ENCODE peak calls at places on chromosomes 12 and 14, in ten cellular contexts. One of them, this sample, is unnamed.

GRCh38 chr12:122052285-122052684 is 26.3 kb upstream of the MLXIP start:
- DNase-seq in Peyer's patch: no peak
- DNase-seq in IMR-90: no peak
- DNase-seq in left ventricle myocardium inferior: no peak
- DNase-seq in choroid plexus epithelial cell: no peak
- DNase-seq in AG04450: no peak
- DNase-seq in AG10803: peak
- DNase-seq in right atrium auricular region: no peak
- DNase-seq in heart right ventricle: no peak
- DNase-seq in pancreas: no peak
- DNase-seq in this sample: no peak

GRCh38 chr12:108805136-108805535 is 52.2 kb downstream of the SSH1 start:
- DNase-seq in Peyer's patch: no peak
- DNase-seq in IMR-90: peak
- DNase-seq in left ventricle myocardium inferior: no peak
- DNase-seq in choroid plexus epithelial cell: peak
- DNase-seq in AG04450: no peak
- DNase-seq in AG10803: peak
- DNase-seq in right atrium auricular region: no peak
- DNase-seq in heart right ventricle: no peak
- DNase-seq in pancreas: no peak
- DNase-seq in this sample: peak

GRCh38 chr14:54177861-54178591 is 218.8 kb upstream of the CDKN3 start:
- DNase-seq in Peyer's patch: no peak
- DNase-seq in IMR-90: peak
- DNase-seq in left ventricle myocardium inferior: no peak
- DNase-seq in choroid plexus epithelial cell: peak
- DNase-seq in AG04450: no peak
- DNase-seq in AG10803: no peak
- DNase-seq in right atrium auricular region: no peak
- DNase-seq in heart right ventricle: no peak
- DNase-seq in pancreas: no peak
- DNase-seq in this sample: no peak

GRCh38 chr12:116434155-116435065 is 124.8 kb upstream of the MAP1LC3B2 start:
- DNase-seq in Peyer's patch: peak
- DNase-seq in IMR-90: peak
- DNase-seq in left ventricle myocardium inferior: peak
- DNase-seq in choroid plexus epithelial cell: peak
- DNase-seq in AG04450: peak
- DNase-seq in AG10803: peak
- DNase-seq in right atrium auricular region: peak
- DNase-seq in heart right ventricle: peak
- DNase-seq in pancreas: peak
- DNase-seq in this sample: peak

GRCh38 chr12:124767075-124767821 is 96.4 kb downstream of the SCARB1 start:
- DNase-seq in Peyer's patch: peak
- DNase-seq in IMR-90: peak
- DNase-seq in left ventricle myocardium inferior: peak
- DNase-seq in choroid plexus epithelial cell: peak
- DNase-seq in AG04450: no peak
- DNase-seq in AG10803: peak
- DNase-seq in right atrium auricular region: peak
- DNase-seq in heart right ventricle: peak
- DNase-seq in pancreas: peak
- DNase-seq in this sample: peak

GRCh38 chr14:61337893-61338292 is 16.5 kb downstream of the PRKCH start:
- DNase-seq in Peyer's patch: no peak
- DNase-seq in IMR-90: no peak
- DNase-seq in left ventricle myocardium inferior: no peak
- DNase-seq in choroid plexus epithelial cell: no peak
- DNase-seq in AG04450: no peak
- DNase-seq in AG10803: no peak
- DNase-seq in right atrium auricular region: no peak
- DNase-seq in heart right ventricle: no peak
- DNase-seq in pancreas: no peak
- DNase-seq in this sample: no peak

GRCh38 chr12:126582231-126582630 is 1517.0 kb downstream of the AACS start:
- DNase-seq in Peyer's patch: no peak
- DNase-seq in IMR-90: no peak
- DNase-seq in left ventricle myocardium inferior: no peak
- DNase-seq in choroid plexus epithelial cell: peak
- DNase-seq in AG04450: no peak
- DNase-seq in AG10803: no peak
- DNase-seq in right atrium auricular region: no peak
- DNase-seq in heart right ventricle: no peak
- DNase-seq in pancreas: no peak
- DNase-seq in this sample: no peak

GRCh38 chr12:121438905-121439304 is 39.0 kb downstream of the RNF34 start:
- DNase-seq in Peyer's patch: no peak
- DNase-seq in IMR-90: no peak
- DNase-seq in left ventricle myocardium inferior: no peak
- DNase-seq in choroid plexus epithelial cell: no peak
- DNase-seq in AG04450: no peak
- DNase-seq in AG10803: no peak
- DNase-seq in right atrium auricular region: no peak
- DNase-seq in heart right ventricle: no peak
- DNase-seq in pancreas: no peak
- DNase-seq in this sample: no peak

GRCh38 chr14:68598621-68599447 is 194.0 kb downstream of the ZFP36L1 start:
- DNase-seq in Peyer's patch: peak
- DNase-seq in IMR-90: peak
- DNase-seq in left ventricle myocardium inferior: peak
- DNase-seq in choroid plexus epithelial cell: peak
- DNase-seq in AG04450: peak
- DNase-seq in AG10803: no peak
- DNase-seq in right atrium auricular region: peak
- DNase-seq in heart right ventricle: peak
- DNase-seq in pancreas: peak
- DNase-seq in this sample: peak

GRCh38 chr12:120658286-120659150 is 18.1 kb downstream of the CABP1 start:
- DNase-seq in Peyer's patch: no peak
- DNase-seq in IMR-90: no peak
- DNase-seq in left ventricle myocardium inferior: no peak
- DNase-seq in choroid plexus epithelial cell: no peak
- DNase-seq in AG04450: no peak
- DNase-seq in AG10803: no peak
- DNase-seq in right atrium auricular region: no peak
- DNase-seq in heart right ventricle: no peak
- DNase-seq in pancreas: no peak
- DNase-seq in this sample: no peak

GRCh38 chr14:76584271-76584702 is 177.0 kb upstream of the VASH1 start:
- DNase-seq in Peyer's patch: no peak
- DNase-seq in IMR-90: no peak
- DNase-seq in left ventricle myocardium inferior: no peak
- DNase-seq in choroid plexus epithelial cell: no peak
- DNase-seq in AG04450: no peak
- DNase-seq in AG10803: no peak
- DNase-seq in right atrium auricular region: no peak
- DNase-seq in heart right ventricle: no peak
- DNase-seq in pancreas: peak
- DNase-seq in this sample: no peak

GRCh38 chr12:127893875-127894635 is 372.9 kb upstream of the TMEM132C start:
- DNase-seq in Peyer's patch: no peak
- DNase-seq in IMR-90: no peak
- DNase-seq in left ventricle myocardium inferior: no peak
- DNase-seq in choroid plexus epithelial cell: peak
- DNase-seq in AG04450: no peak
- DNase-seq in AG10803: no peak
- DNase-seq in right atrium auricular region: no peak
- DNase-seq in heart right ventricle: no peak
- DNase-seq in pancreas: no peak
- DNase-seq in this sample: no peak

GRCh38 chr12:131965073-131965472 is 15.3 kb downstream of the EP400 start:
- DNase-seq in Peyer's patch: no peak
- DNase-seq in IMR-90: peak
- DNase-seq in left ventricle myocardium inferior: no peak
- DNase-seq in choroid plexus epithelial cell: no peak
- DNase-seq in AG04450: no peak
- DNase-seq in AG10803: no peak
- DNase-seq in right atrium auricular region: no peak
- DNase-seq in heart right ventricle: no peak
- DNase-seq in pancreas: no peak
- DNase-seq in this sample: peak

GRCh38 chr14:36293824-36294223 is 26.6 kb downstream of the MBIP start:
- DNase-seq in Peyer's patch: no peak
- DNase-seq in IMR-90: peak
- DNase-seq in left ventricle myocardium inferior: no peak
- DNase-seq in choroid plexus epithelial cell: peak
- DNase-seq in AG04450: no peak
- DNase-seq in AG10803: peak
- DNase-seq in right atrium auricular region: no peak
- DNase-seq in heart right ventricle: no peak
- DNase-seq in pancreas: no peak
- DNase-seq in this sample: peak

GRCh38 chr12:116436561-116437249 is 122.5 kb upstream of the MAP1LC3B2 start:
- DNase-seq in Peyer's patch: peak
- DNase-seq in IMR-90: no peak
- DNase-seq in left ventricle myocardium inferior: no peak
- DNase-seq in choroid plexus epithelial cell: no peak
- DNase-seq in AG04450: no peak
- DNase-seq in AG10803: no peak
- DNase-seq in right atrium auricular region: no peak
- DNase-seq in heart right ventricle: no peak
- DNase-seq in pancreas: peak
- DNase-seq in this sample: no peak

DNA sequence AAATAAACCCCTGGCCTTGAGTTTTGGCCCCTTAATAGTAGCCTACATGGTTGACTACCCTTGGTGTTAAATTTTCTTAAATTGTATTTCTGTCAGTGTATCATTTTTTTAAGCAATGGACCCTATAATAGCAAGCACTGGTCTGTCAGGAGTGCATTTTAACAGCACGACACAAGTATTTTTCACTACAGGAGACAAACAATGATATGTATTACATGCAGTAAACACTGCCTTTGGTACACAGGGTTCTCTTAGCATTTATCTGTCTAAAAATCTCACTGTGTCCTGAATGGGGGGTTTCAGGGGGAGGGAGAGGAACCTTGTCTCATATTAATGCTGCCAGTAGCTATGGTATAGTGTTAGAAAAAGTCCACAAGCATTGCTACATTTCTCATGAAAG is 18.4 kb downstream of the LMO3 start:
- DNase-seq in Peyer's patch: no peak
- DNase-seq in IMR-90: no peak
- DNase-seq in left ventricle myocardium inferior: no peak
- DNase-seq in choroid plexus epithelial cell: no peak
- DNase-seq in AG04450: no peak
- DNase-seq in AG10803: no peak
- DNase-seq in right atrium auricular region: no peak
- DNase-seq in heart right ventricle: no peak
- DNase-seq in pancreas: no peak
- DNase-seq in this sample: no peak
- H3K4me3 ChIP-seq in Peyer's patch: no peak
- H3K4me3 ChIP-seq in IMR-90: no peak
- H3K4me3 ChIP-seq in left ventricle myocardium inferior: no peak
- H3K4me3 ChIP-seq in choroid plexus epithelial cell: no peak
- H3K4me3 ChIP-seq in AG04450: no peak
- H3K4me3 ChIP-seq in AG10803: no peak
- H3K4me3 ChIP-seq in right atrium auricular region: no peak
- H3K4me3 ChIP-seq in heart right ventricle: no peak
- H3K4me3 ChIP-seq in pancreas: no peak
- H3K4me3 ChIP-seq in this sample: no peak

DNA sequence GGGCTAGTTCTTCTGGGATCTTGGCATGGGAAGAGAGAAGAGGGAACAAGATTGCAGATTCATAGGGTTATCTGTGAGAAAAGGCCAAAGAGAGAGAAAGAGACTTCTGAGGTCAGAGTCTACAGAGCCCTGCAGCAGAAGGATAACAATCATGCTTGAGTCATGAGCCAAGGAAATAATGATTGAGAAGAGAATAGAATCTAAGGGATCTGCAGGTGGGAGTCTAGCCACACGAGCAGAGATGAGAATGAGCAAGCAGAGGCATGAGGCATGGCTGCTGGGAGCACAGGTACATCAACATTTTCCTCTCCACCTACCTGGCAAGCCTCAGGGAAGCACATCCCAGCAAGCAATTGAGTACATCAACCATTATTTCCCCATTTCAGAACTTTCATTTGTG is 303.7 kb downstream of the LRIG3 start:
- DNase-seq in Peyer's patch: no peak
- DNase-seq in IMR-90: no peak
- DNase-seq in left ventricle myocardium inferior: no peak
- DNase-seq in choroid plexus epithelial cell: no peak
- DNase-seq in AG04450: no peak
- DNase-seq in AG10803: no peak
- DNase-seq in right atrium auricular region: no peak
- DNase-seq in heart right ventricle: no peak
- DNase-seq in pancreas: no peak
- DNase-seq in this sample: no peak
- TF ChIP-seq CTCF in Peyer's patch: no peak
- TF ChIP-seq CTCF in IMR-90: no peak
- TF ChIP-seq CTCF in left ventricle myocardium inferior: no peak
- TF ChIP-seq CTCF in choroid plexus epithelial cell: no peak
- TF ChIP-seq CTCF in AG04450: no peak
- TF ChIP-seq CTCF in AG10803: no peak
- TF ChIP-seq CTCF in right atrium auricular region: no peak
- TF ChIP-seq CTCF in heart right ventricle: no peak
- TF ChIP-seq CTCF in pancreas: no peak
- TF ChIP-seq CTCF in this sample: no peak

DNA sequence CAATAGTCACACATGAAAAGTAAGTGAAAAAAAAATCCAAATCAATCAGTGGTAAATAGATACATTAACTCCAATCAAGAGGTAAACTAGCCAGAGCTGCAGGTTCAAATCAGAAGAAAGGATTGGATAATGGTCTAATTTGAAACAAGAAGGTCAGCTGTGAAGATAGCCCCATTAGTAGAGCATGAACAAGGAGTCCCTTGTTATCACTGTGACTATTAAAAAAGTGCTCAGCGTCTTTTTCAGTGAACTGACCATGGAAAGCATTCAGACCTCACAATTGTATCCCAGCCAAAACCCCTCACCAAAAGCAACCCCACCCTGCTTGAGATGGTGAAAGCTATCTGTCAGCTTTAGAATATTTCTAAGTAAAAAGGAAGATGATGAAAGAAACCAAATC is 125.0 kb upstream of the EGLN3 start:
- DNase-seq in Peyer's patch: no peak
- DNase-seq in IMR-90: no peak
- DNase-seq in left ventricle myocardium inferior: no peak
- DNase-seq in choroid plexus epithelial cell: no peak
- DNase-seq in AG04450: no peak
- DNase-seq in AG10803: no peak
- DNase-seq in right atrium auricular region: no peak
- DNase-seq in heart right ventricle: no peak
- DNase-seq in pancreas: no peak
- DNase-seq in this sample: no peak
- H3K4me3 ChIP-seq in Peyer's patch: no peak
- H3K4me3 ChIP-seq in IMR-90: no peak
- H3K4me3 ChIP-seq in left ventricle myocardium inferior: no peak
- H3K4me3 ChIP-seq in choroid plexus epithelial cell: no peak
- H3K4me3 ChIP-seq in AG04450: no peak
- H3K4me3 ChIP-seq in AG10803: no peak
- H3K4me3 ChIP-seq in right atrium auricular region: no peak
- H3K4me3 ChIP-seq in heart right ventricle: no peak
- H3K4me3 ChIP-seq in pancreas: no peak
- H3K4me3 ChIP-seq in this sample: no peak

DNA sequence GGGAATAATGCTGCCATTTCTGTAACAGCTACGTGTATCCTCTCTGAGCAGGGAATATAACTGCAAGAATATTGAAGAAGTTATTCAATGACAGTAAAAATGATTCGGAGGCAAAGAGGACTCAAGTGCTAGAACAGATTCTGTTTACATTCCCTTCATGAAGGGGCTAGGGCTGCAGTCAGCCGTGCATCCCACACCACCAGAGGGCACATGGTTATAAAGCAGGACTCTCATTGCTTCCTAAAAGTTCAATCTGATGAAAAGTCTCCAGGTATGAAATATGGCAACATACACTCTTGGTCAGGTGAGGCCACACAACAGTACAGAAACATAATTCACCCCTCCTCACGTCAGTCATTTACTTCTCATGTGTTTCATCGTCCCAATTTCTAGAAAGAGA is 34.0 kb downstream of the TCHP start:
- DNase-seq in Peyer's patch: no peak
- DNase-seq in IMR-90: peak
- DNase-seq in left ventricle myocardium inferior: no peak
- DNase-seq in choroid plexus epithelial cell: peak
- DNase-seq in AG04450: peak
- DNase-seq in AG10803: peak
- DNase-seq in right atrium auricular region: no peak
- DNase-seq in heart right ventricle: no peak
- DNase-seq in pancreas: no peak
- DNase-seq in this sample: no peak
- TF ChIP-seq CTCF in Peyer's patch: peak
- TF ChIP-seq CTCF in IMR-90: peak
- TF ChIP-seq CTCF in left ventricle myocardium inferior: peak
- TF ChIP-seq CTCF in choroid plexus epithelial cell: peak
- TF ChIP-seq CTCF in AG04450: peak
- TF ChIP-seq CTCF in AG10803: peak
- TF ChIP-seq CTCF in right atrium auricular region: no peak
- TF ChIP-seq CTCF in heart right ventricle: no peak
- TF ChIP-seq CTCF in pancreas: no peak
- TF ChIP-seq CTCF in this sample: peak

This sample was measured in cardiac fibroblast.